ENCODE peak calls at places on chromosomes 16 and 17, in ten cellular contexts. O, T, C, L, S, P, J, X, I and E are unnamed samples.

GRCh38 chr17:50206604-50207293 is 5.3 kb upstream of the COL1A1 start:
- DNase-seq in J (no peak), X (peak), P (no peak), I (no peak), T (peak), L (peak), C (peak), S (no peak), O (peak), E (no peak)

GRCh38 chr16:56424404-56424765 is 960 bp downstream of the AMFR start:
- DNase-seq in X (no peak), I (peak), P (no peak), C (no peak), L (no peak), O (no peak), T (no peak), J (no peak), S (peak), E (peak)

GRCh38 chr17:42288985-42289862 is 926 bp downstream of the STAT5A start:
- DNase-seq in I (no peak), P (peak), X (no peak), C (peak), O (peak), T (no peak), J (no peak), S (no peak), L (no peak), E (no peak)

GRCh38 chr16:25033852-25034251 is 18.7 kb upstream of the ARHGAP17 start:
- DNase-seq in P (no peak), J (peak), C (no peak), I (no peak), L (peak), X (peak), O (no peak), S (no peak), T (no peak), E (no peak)

GRCh38 chr16:31129568-31130335 is 5.8 kb downstream of the PRSS8 start:
- DNase-seq in X (no peak), J (no peak), C (no peak), S (peak), I (no peak), P (no peak), O (no peak), L (no peak), T (no peak), E (no peak)

GRCh38 chr16:20833081-20833480 is 26.8 kb downstream of the REXO5 start:
- DNase-seq in T (peak), C (no peak), S (no peak), P (no peak), L (no peak), I (no peak), X (no peak), J (no peak), O (no peak), E (no peak)

GRCh38 chr16:87851601-87852000 is 17.7 kb downstream of the SLC7A5 start:
- DNase-seq in J (no peak), C (no peak), I (no peak), O (no peak), P (no peak), L (no peak), T (no peak), X (no peak), S (no peak), E (no peak)

GRCh38 chr17:47925677-47925987 is 15.7 kb upstream of the PNPO start:
- DNase-seq in T (no peak), P (no peak), C (no peak), S (no peak), O (no peak), X (no peak), L (no peak), I (no peak), J (no peak), E (no peak)

GRCh38 chr17:562174-562573 is 152.5 kb downstream of the VPS53 start:
- DNase-seq in X (peak), J (no peak), I (no peak), L (no peak), P (no peak), T (no peak), O (no peak), S (no peak), C (no peak), E (no peak)

GRCh38 chr16:67461600-67462278 is 19.2 kb downstream of the ATP6V0D1 start:
- DNase-seq in I (no peak), O (no peak), P (no peak), C (no peak), L (no peak), X (no peak), T (no peak), S (peak), J (no peak), E (no peak)

GRCh38 chr16:12305847-12306246 is 329.3 kb downstream of the SNX29 start:
- DNase-seq in X (no peak), I (peak), J (no peak), P (no peak), O (no peak), S (no peak), C (no peak), L (no peak), T (no peak), E (no peak)

GRCh38 chr17:17126131-17127110 is 79.7 kb downstream of the PLD6 start:
- DNase-seq in L (no peak), C (no peak), X (no peak), S (no peak), I (no peak), T (no peak), J (no peak), P (peak), O (no peak), E (no peak)

GRCh38 chr17:78322858-78323455 is 36.9 kb downstream of the SOCS3 start:
- DNase-seq in I (no peak), S (no peak), P (no peak), X (peak), C (no peak), T (no peak), L (no peak), O (no peak), J (no peak), E (no peak)

GRCh38 chr17:80795090-80795609 is 196.5 kb upstream of the CHMP6 start:
- DNase-seq in P (no peak), S (no peak), I (no peak), O (no peak), C (no peak), T (no peak), L (no peak), J (no peak), X (no peak), E (no peak)

GRCh38 chr17:42547698-42548069 is 5.0 kb upstream of the HSD17B1 start:
- DNase-seq in O (no peak), J (no peak), T (no peak), X (no peak), P (no peak), I (no peak), S (no peak), L (no peak), C (no peak), E (no peak)

GRCh38 chr17:55348749-55349354 is 72.8 kb downstream of the MMD start:
- DNase-seq in O (peak), L (peak), J (peak), C (peak), T (peak), X (peak), S (peak), P (peak), I (peak), E (peak)

GRCh38 chr17:900336-900735 is 79.2 kb downstream of the NXN start:
- DNase-seq in J (no peak), I (no peak), L (no peak), O (no peak), C (no peak), X (no peak), P (no peak), T (no peak), S (no peak), E (no peak)

GRCh38 chr16:75262800-75263127 is 11.3 kb upstream of the BCAR1 start:
- DNase-seq in T (no peak), O (no peak), J (no peak), I (no peak), X (no peak), L (no peak), S (no peak), P (no peak), C (no peak), E (no peak)

GRCh38 chr17:51298508-51299371 is 38.4 kb downstream of the UTP18 start:
- DNase-seq in S (peak), X (peak), I (peak), O (no peak), J (peak), L (peak), C (no peak), P (no peak), T (peak), E (peak)

GRCh38 chr17:75638893-75639292 is 5.7 kb downstream of the SMIM5 start:
- DNase-seq in C (no peak), P (no peak), O (no peak), L (no peak), S (no peak), I (no peak), X (no peak), J (no peak), T (no peak), E (no peak)

GRCh38 chr16:995087-995486 is 13.5 kb downstream of the SOX8 start:
- DNase-seq in J (peak), L (peak), S (no peak), P (no peak), X (peak), O (no peak), T (no peak), C (no peak), I (no peak), E (no peak)

GRCh38 chr17:16935786-16936185 is 36.1 kb downstream of the TNFRSF13B start:
- DNase-seq in X (no peak), P (no peak), C (peak), S (no peak), T (no peak), L (no peak), O (no peak), J (no peak), I (no peak), E (no peak)

GRCh38 chr16:70689970-70690905 is 4.4 kb upstream of the MTSS2 start:
- DNase-seq in C (no peak), X (no peak), P (no peak), L (no peak), I (no peak), S (no peak), J (no peak), O (no peak), T (no peak), E (no peak)

GRCh38 chr17:77423589-77424451 is 283.1 kb downstream of the SEC14L1 start:
- DNase-seq in S (no peak), J (peak), O (no peak), P (no peak), I (no peak), C (no peak), T (peak), X (peak), L (peak), E (peak)

GRCh38 chr17:41777157-41777578 is 9.3 kb downstream of the JUP start:
- DNase-seq in S (no peak), P (no peak), L (no peak), O (no peak), I (no peak), T (no peak), C (no peak), J (no peak), X (no peak), E (peak)

GRCh38 chr17:1181769-1182137 is 2.0 kb upstream of the ABR start:
- DNase-seq in J (no peak), S (no peak), C (no peak), L (peak), O (no peak), T (no peak), I (peak), X (peak), P (no peak), E (no peak)

GRCh38 chr17:37458805-37459204 is 30.9 kb upstream of the DUSP14 start:
- DNase-seq in O (no peak), S (no peak), T (no peak), I (no peak), L (peak), X (peak), C (no peak), P (no peak), J (peak), E (peak)

GRCh38 chr17:82072827-82073226 is 7.2 kb upstream of the DUS1L start:
- DNase-seq in C (no peak), P (no peak), S (no peak), T (no peak), X (no peak), L (no peak), I (no peak), J (no peak), O (no peak), E (no peak)

GRCh38 chr17:36597866-36598777 is 3.3 kb upstream of the MRM1 start:
- DNase-seq in S (no peak), L (no peak), T (no peak), O (no peak), C (no peak), I (no peak), X (no peak), P (no peak), J (no peak), E (no peak)

GRCh38 chr17:36001109-36001735 is at the start of gene CCL15:
- DNase-seq in L (no peak), I (no peak), O (no peak), P (no peak), J (no peak), S (peak), X (no peak), C (no peak), T (no peak), E (no peak)

GRCh38 chr17:66726371-66726770 is 108.5 kb upstream of the CACNG5 start:
- DNase-seq in L (no peak), O (no peak), J (no peak), S (no peak), C (no peak), X (no peak), P (no peak), I (no peak), T (no peak), E (no peak)

GRCh38 chr17:10162034-10162433 is 36.4 kb downstream of the GAS7 start:
- DNase-seq in C (no peak), J (no peak), T (no peak), O (no peak), I (no peak), X (no peak), P (no peak), L (no peak), S (no peak), E (no peak)